ENCODE peak calls at places on chromosomes 6 and 20, in seven cellular contexts. C is ovary, V is mesenchymal stem cell, F is A673, Z is dorsolateral prefrontal cortex, N is breast epithelium, L is endodermal cell. T is an unnamed sample.

GRCh38 chr6:28980797-28981390 is 24.2 kb downstream of the ZNF311 start:
- DNase-seq in C (peak; percentile 70), F (peak; percentile 93), Z (peak; percentile 35), L (peak; percentile 92), N (peak; percentile 39), V (peak; percentile 95), T (peak; percentile 49)

GRCh38 chr6:144417686-144418085 is 132.6 kb downstream of the UTRN start:
- DNase-seq in F (no peak), N (no peak), C (no peak), V (no peak), Z (no peak), L (no peak), T (no peak)

GRCh38 chr20:3553663-3554062 is 82.8 kb downstream of the ATRN start:
- DNase-seq in C (no peak), L (no peak), V (no peak), N (no peak), Z (no peak), F (no peak), T (no peak)

GRCh38 chr6:102619585-102619984 is 1226.1 kb downstream of the GRIK2 start:
- DNase-seq in F (peak; percentile 65), V (peak; percentile 18), Z (no peak), L (no peak), N (no peak), C (no peak), T (no peak)

GRCh38 chr6:39901116-39901655 is 33.1 kb downstream of the MOCS1 start:
- DNase-seq in C (no peak), Z (no peak), L (no peak), V (no peak), N (no peak), F (no peak), T (no peak)

GRCh38 chr6:1015819-1016218 is 296.1 kb upstream of the FOXQ1 start:
- DNase-seq in F (peak; percentile 5), L (no peak), C (no peak), Z (no peak), V (peak; percentile 19), N (no peak), T (no peak)

GRCh38 chr6:159984268-159984786 is 15.4 kb downstream of the IGF2R start:
- DNase-seq in C (no peak), Z (no peak), V (peak; percentile 93), L (no peak), F (no peak), N (no peak), T (no peak)

GRCh38 chr6:11279213-11279780 is 46.8 kb upstream of the NEDD9 start:
- DNase-seq in F (no peak), L (no peak), Z (no peak), V (no peak), C (peak; percentile 86), N (no peak), T (no peak)

GRCh38 chr6:129429953-129430352 is 280.0 kb downstream of the ARHGAP18 start:
- DNase-seq in C (no peak), N (no peak), F (no peak), L (no peak), Z (no peak), V (no peak), T (no peak)

GRCh38 chr6:17167327-17167979 is 65.6 kb downstream of the STMND1 start:
- DNase-seq in Z (peak; percentile 13), L (peak; percentile 93), F (peak; percentile 74), C (no peak), N (no peak), V (peak; percentile 59), T (no peak)

GRCh38 chr6:117441824-117442264 is 16.1 kb upstream of the ROS1 start:
- DNase-seq in Z (no peak), L (no peak), N (no peak), C (no peak), F (no peak), V (peak; percentile 25), T (no peak)

GRCh38 chr6:150395388-150396009 is 26.7 kb downstream of the IYD start:
- DNase-seq in L (peak; percentile 86), V (peak; percentile 50), C (peak; percentile 49), N (peak; percentile 34), F (peak; percentile 82), Z (peak; percentile 69), T (peak; percentile 25)

GRCh38 chr6:19754686-19755085 is 82.5 kb upstream of the ID4 start:
- DNase-seq in C (no peak), Z (no peak), V (no peak), L (no peak), F (no peak), N (no peak), T (no peak)

GRCh38 chr20:36493013-36493800 is 48.1 kb upstream of the MYL9 start:
- DNase-seq in V (no peak), N (no peak), C (no peak), L (peak; percentile 84), Z (no peak), F (no peak), T (no peak)

DNA sequence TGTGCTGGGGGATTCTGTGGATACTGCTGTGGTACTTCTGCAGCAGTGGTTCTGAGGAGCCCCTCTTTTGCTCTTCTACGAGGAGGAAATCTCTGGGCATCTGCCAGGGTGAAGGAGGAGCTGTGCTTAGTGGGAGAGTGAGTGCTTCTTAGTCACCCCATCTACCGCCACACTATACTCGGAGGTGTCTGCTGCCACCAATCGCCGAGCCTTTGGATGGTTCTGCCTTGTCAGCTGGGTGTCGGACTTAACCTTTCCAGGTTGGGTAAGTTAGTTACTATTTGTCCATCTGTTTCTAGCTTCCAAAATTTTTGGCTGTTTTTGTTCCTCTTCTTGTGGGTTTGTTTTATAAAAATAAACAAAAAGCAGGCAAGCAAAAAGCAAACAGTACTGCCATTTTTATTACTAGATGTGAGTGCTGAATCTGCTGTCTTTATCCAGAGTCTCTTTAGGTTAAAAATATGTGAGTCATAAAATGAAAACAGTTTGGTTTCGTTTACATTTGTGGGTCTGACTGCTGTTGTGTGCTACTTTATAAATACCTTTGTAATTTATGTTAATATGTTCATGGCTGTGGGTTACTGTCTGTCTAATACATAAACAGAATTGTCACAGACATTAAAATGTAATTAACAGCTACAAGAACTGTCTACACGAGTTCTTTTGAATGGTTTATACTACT is 89.1 kb downstream of the ARID1B start:
- DNase-seq in Z (peak; percentile 29), L (peak; percentile 65), V (peak; percentile 84), C (no peak), F (no peak), N (no peak), T (no peak)
- H3K27ac ChIP-seq in Z (no peak overlapping the region), L (no peak overlapping the region), V (no peak overlapping the region), C (no peak overlapping the region), F (no peak overlapping the region), N (peak overlapping the region; percentile 64), T (no peak overlapping the region)

GRCh38 chr6:31947864-31948263 is 2.0 kb downstream of the CFB start:
- DNase-seq in V (no peak), C (no peak), F (no peak), Z (no peak), N (no peak), L (no peak), T (no peak)

GRCh38 chr6:31945507-31946369 is at the start of gene CFB:
- DNase-seq in V (peak; percentile 66), C (peak; percentile 82), F (peak; percentile 37), N (peak; percentile 81), L (peak; percentile 63), Z (no peak), T (no peak)

GRCh38 chr6:31947070-31947675 is 1.3 kb downstream of the CFB start:
- DNase-seq in C (no peak), V (no peak), Z (no peak), N (no peak), L (peak; percentile 35), F (no peak), T (no peak)

GRCh38 chr6:31945154-31945506 is 765 bp upstream of the CFB start:
- DNase-seq in Z (no peak), V (no peak), C (no peak), N (no peak), L (no peak), F (no peak), T (no peak)

DNA sequence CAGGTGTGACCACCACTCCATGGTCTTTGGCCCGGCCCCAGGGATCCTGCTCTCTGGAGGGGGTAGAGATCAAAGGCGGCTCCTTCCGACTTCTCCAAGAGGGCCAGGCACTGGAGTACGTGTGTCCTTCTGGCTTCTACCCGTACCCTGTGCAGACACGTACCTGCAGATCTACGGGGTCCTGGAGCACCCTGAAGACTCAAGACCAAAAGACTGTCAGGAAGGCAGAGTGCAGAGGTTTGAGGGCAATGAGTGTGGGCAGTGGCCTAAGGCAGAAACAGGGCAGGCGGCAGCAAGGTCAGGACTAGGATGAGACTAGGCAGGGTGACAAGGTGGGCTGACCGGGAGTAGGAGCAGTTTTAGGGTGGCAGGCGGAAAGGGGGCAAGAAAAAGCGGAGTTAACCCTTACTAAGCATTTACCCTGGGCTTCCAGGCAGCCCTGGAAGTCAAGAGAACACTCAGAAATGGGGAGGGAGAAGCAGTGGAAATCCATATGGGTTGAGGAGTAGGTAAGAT is 533 bp downstream of the CFB start:
- DNase-seq in C (no peak), F (no peak), N (no peak), Z (no peak), V (no peak), L (peak; percentile 38), T (no peak)
- H3K27ac ChIP-seq in C (peak overlapping the region; percentile 75), F (no peak overlapping the region), N (peak overlapping the region; percentile 98), Z (no peak overlapping the region), V (no peak overlapping the region), L (no peak overlapping the region), T (peak overlapping the region; percentile 4)

DNA sequence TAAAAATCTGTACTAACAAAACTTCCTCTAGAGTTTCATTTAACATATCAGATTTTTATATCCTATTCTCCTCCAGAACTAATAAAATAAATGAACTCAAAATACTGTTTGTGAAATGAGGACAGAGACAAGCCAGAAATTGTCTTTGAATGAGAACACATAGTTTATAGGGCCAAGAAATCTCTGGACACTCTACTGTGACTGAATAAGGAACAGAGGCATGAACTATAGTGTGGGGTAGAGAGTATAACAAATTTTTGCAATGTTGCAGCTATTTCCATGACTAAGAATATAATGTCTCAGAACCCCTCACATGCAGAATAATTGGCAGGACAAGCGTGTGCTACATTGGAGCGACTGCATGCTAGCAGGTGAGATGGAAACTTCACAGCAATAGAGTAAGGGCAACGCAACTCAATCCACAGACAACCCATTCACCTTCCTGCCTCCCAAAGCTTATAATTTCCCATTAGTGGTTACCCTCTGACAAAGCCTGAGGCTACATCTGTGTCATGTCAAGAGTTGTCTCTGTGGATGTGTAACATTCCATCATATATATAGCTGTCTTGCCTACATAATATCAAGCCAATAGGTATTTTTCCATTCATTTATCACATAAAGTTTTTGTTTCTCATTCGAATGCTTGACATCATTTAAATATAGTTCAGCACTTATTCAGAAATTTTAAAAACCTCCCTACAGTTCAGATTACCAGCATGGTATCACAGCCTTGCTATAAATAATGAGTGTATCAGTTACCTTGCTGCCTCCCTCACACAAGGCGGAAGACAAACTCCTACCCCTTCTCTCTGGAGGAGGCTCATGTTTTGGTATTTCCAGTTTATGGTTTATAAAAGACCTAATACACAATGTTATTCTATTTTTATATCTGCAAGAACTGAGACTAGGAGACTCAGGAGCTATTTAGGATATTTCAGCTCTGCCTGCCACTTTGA is 47.9 kb upstream of the ECHDC1 start:
- DNase-seq in V (no peak), Z (no peak), L (no peak), C (no peak), F (no peak), N (no peak), T (no peak)
- H3K27ac ChIP-seq in V (no peak overlapping the region), Z (no peak overlapping the region), L (no peak overlapping the region), C (no peak overlapping the region), F (no peak overlapping the region), N (no peak overlapping the region), T (no peak overlapping the region)

DNA sequence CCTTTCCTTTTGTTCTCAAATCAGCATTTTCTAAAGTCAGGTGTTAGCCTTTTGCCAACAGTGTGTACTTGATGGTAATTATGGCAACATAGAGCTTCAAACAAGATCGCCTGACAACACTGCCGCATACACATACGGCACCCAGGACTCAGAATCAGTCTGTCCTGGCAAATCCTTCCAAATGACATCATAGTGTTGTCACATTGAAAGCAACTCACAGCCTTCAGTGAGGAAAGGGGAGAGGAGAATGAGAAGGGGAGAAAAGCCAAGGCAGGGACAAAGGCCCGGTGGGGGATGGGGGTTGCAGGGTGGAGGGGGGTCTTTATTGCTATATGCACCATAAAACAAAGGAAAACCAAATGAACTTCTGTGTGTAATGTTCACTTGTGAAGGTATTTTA is 65.7 kb upstream of the PTGIS start:
- DNase-seq in V (no peak), Z (no peak), C (no peak), F (no peak), L (no peak), N (no peak), T (no peak)
- H3K27ac ChIP-seq in V (no peak overlapping the region), Z (no peak overlapping the region), C (no peak overlapping the region), F (no peak overlapping the region), L (peak overlapping the region; percentile 12), N (no peak overlapping the region), T (no peak overlapping the region)